ENCODE peak calls at places on chromosomes 11 and 22, in seven cellular contexts. A is foreskin fibroblast, S is AG04450, L is cardiac fibroblast, O is body of pancreas, U is mesendoderm, Y is adrenal gland. W is an unnamed sample.

GRCh38 chr11:12377824-12378593 is 638 bp downstream of the PARVA start:
- DNase-seq in A (peak), S (no peak), L (peak), O (peak), U (peak), Y (peak), W (peak)

GRCh38 chr11:31796523-31797226 is 14.4 kb downstream of the PAX6 start:
- DNase-seq in A (no peak), S (no peak), L (no peak), O (no peak), U (no peak), Y (no peak), W (no peak)

GRCh38 chr11:119709638-119710346 is 19.2 kb downstream of the NECTIN1 start:
- DNase-seq in A (peak), S (peak), L (peak), O (peak), U (peak), Y (peak), W (no peak)

GRCh38 chr22:48748113-48748859 is 1079.4 kb downstream of the BRD1 start:
- DNase-seq in A (no peak), S (no peak), L (no peak), O (no peak), U (no peak), Y (peak), W (no peak)

GRCh38 chr11:112085822-112086421 is 634 bp downstream of the TIMM8B start:
- DNase-seq in A (peak), S (no peak), L (peak), O (peak), U (peak), Y (peak), W (no peak)

GRCh38 chr22:49351761-49352221 is 475.9 kb downstream of the BRD1 start:
- DNase-seq in A (no peak), S (no peak), L (no peak), O (no peak), U (no peak), Y (no peak), W (no peak)

GRCh38 chr22:48491451-48491941 is 1336.2 kb downstream of the BRD1 start:
- DNase-seq in A (peak), S (no peak), L (no peak), O (no peak), U (peak), Y (no peak), W (no peak)

GRCh38 chr11:8066911-8067455 is 14.0 kb upstream of the TUB start:
- DNase-seq in A (no peak), S (no peak), L (peak), O (no peak), U (no peak), Y (peak), W (no peak)

GRCh38 chr11:118742304-118742703 is 48.7 kb downstream of the DDX6 start:
- DNase-seq in A (no peak), S (no peak), L (no peak), O (no peak), U (no peak), Y (no peak), W (peak)

GRCh38 chr11:122893131-122893530 is 10.6 kb downstream of the JHY start:
- DNase-seq in A (no peak), S (no peak), L (no peak), O (no peak), U (no peak), Y (no peak), W (no peak)

GRCh38 chr11:93407777-93408401 is 77.3 kb downstream of the DEUP1 start:
- DNase-seq in A (peak), S (no peak), L (peak), O (no peak), U (no peak), Y (no peak), W (no peak)

GRCh38 chr11:119584193-119585037 is 144.6 kb downstream of the NECTIN1 start:
- DNase-seq in A (peak), S (peak), L (peak), O (peak), U (peak), Y (peak), W (no peak)

GRCh38 chr11:45599161-45599943 is 66.1 kb downstream of the CHST1 start:
- DNase-seq in A (no peak), S (no peak), L (no peak), O (no peak), U (peak), Y (no peak), W (no peak)

GRCh38 chr11:44596541-44597276 is 31.2 kb downstream of the CD82 start:
- DNase-seq in A (no peak), S (no peak), L (no peak), O (no peak), U (peak), Y (no peak), W (no peak)

GRCh38 chr11:96017872-96018271 is 94.0 kb upstream of the MTMR2 start:
- DNase-seq in A (no peak), S (no peak), L (no peak), O (no peak), U (no peak), Y (no peak), W (no peak)

GRCh38 chr11:47270331-47271271 is 668 bp downstream of the MADD start:
- DNase-seq in A (peak), S (no peak), L (peak), O (peak), U (peak), Y (peak), W (peak)

GRCh38 chr11:7544021-7544420 is 30.2 kb downstream of the PPFIBP2 start:
- DNase-seq in A (no peak), S (no peak), L (no peak), O (no peak), U (no peak), Y (no peak), W (no peak)

GRCh38 chr11:24198458-24198857 is 298.4 kb upstream of the LUZP2 start:
- DNase-seq in A (no peak), S (no peak), L (no peak), O (no peak), U (no peak), Y (no peak), W (no peak)

GRCh38 chr11:22786475-22786874 is 43.1 kb downstream of the SVIP start:
- DNase-seq in A (no peak), S (no peak), L (no peak), O (no peak), U (no peak), Y (no peak), W (no peak)

GRCh38 chr11:73931039-73931645 is 19.7 kb upstream of the DNAJB13 start:
- DNase-seq in A (peak), S (peak), L (peak), O (peak), U (peak), Y (peak), W (peak)

GRCh38 chr11:117841582-117842031 is 17.1 kb upstream of the FXYD2 start:
- DNase-seq in A (no peak), S (no peak), L (no peak), O (no peak), U (no peak), Y (no peak), W (no peak)

GRCh38 chr11:94649925-94650623 is 82.9 kb downstream of the PIWIL4 start:
- DNase-seq in A (peak), S (no peak), L (no peak), O (no peak), U (peak), Y (no peak), W (no peak)

GRCh38 chr22:19039796-19040580 is 82.2 kb downstream of the DGCR2 start:
- DNase-seq in A (no peak), S (no peak), L (no peak), O (no peak), U (no peak), Y (no peak), W (no peak)

GRCh38 chr11:118530683-118531596 is at the start of gene TMEM25:
- DNase-seq in A (peak), S (no peak), L (peak), O (peak), U (peak), Y (peak), W (peak)

GRCh38 chr11:111939836-111940604 is 2.9 kb downstream of the DIXDC1 start:
- DNase-seq in A (peak), S (peak), L (peak), O (no peak), U (no peak), Y (no peak), W (no peak)

GRCh38 chr11:8038393-8038792 is 42.6 kb upstream of the TUB start:
- DNase-seq in A (no peak), S (no peak), L (no peak), O (no peak), U (peak), Y (peak), W (no peak)

GRCh38 chr22:37282385-37282677 is at the start of gene CYTH4:
- DNase-seq in A (no peak), S (no peak), L (no peak), O (peak), U (no peak), Y (peak), W (no peak)

GRCh38 chr22:21611210-21611977 is 18.4 kb downstream of the YDJC start:
- DNase-seq in A (no peak), S (no peak), L (no peak), O (no peak), U (no peak), Y (no peak), W (no peak)

GRCh38 chr11:133713844-133714243 is 131.5 kb downstream of the SPATA19 start:
- DNase-seq in A (no peak), S (no peak), L (no peak), O (no peak), U (no peak), Y (no peak), W (no peak)

GRCh38 chr11:122207505-122207904 is 91.5 kb upstream of the BLID start:
- DNase-seq in A (peak), S (peak), L (peak), O (no peak), U (no peak), Y (no peak), W (no peak)

GRCh38 chr11:127656266-127656879 is 655.8 kb upstream of the KIRREL3 start:
- DNase-seq in A (peak), S (no peak), L (no peak), O (no peak), U (peak), Y (no peak), W (no peak)

GRCh38 chr11:1771700-1772099 is 8.0 kb upstream of the CTSD start:
- DNase-seq in A (peak), S (no peak), L (peak), O (no peak), U (peak), Y (peak), W (no peak)

DNA sequence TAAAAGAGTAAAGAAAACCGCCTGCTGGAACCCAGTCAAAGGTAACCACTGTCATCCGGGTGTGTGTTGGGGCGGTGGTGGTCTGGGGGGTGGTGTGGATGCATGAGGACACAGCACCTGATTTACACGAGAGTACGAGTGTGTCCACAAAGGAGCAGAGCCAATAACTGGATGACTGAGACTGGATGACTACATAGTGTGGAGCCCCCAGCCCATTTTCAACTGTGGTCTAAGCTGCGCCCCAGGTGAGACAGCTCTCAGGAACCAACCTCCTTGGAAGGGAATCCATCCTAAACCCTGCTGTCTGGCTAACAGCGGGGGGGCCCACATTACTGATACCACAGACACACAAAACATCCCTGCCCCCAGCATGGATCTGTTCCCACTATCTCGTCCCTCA is 5.6 kb downstream of the CELSR1 start:
- DNase-seq in A (no peak), S (no peak), L (no peak), O (no peak), U (peak), Y (no peak), W (no peak)
- H3K4me3 ChIP-seq in A (no peak), S (no peak), L (no peak), O (no peak), U (no peak), Y (no peak), W (no peak)

DNA sequence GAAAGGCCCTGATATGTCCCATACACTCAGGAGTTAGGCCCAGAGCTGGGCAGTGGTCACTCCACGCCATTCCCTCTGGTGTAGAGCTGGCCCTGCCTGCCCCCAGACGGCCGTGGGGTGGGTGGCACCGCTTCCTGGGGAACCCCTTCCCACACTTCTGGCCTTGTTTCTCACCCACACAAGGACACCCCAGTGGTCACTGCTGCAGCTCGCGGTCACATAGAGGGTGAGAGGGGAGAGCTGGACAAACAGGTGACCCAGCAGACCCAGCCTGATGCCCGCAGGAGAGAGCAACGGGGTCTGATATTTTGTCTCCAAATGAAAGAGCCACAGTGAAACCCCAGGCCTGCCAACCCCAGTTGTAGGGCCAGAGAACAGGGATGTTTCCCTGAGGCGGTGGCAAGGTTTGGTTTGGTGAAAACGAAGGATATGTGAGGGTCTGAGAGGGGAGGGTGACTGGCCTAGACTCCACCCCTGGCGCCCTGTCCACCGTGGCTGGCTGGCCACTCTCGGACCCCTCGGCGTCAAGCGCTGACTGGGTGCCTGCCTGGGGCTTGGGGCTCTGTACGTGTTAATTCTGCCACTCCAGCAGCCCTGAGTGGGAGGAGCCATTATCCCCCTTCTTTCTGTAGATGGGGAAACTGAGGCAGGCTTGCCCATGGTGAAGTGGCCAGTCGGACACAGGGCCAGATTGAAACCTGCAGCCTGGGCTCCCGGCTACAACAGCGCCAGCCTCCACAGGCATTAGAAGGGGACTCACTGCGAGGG is 71.0 kb upstream of the PPARA start:
- DNase-seq in A (no peak), S (no peak), L (no peak), O (peak), U (no peak), Y (peak), W (no peak)
- H3K4me3 ChIP-seq in A (peak), S (peak), L (peak), O (no peak), U (no peak), Y (no peak), W (no peak)

GRCh38 chr11:36791957-36792356 is 193.9 kb upstream of the RAG2 start:
- DNase-seq in A (no peak), S (no peak), L (no peak), O (no peak), U (no peak), Y (no peak), W (no peak)
- H3K4me3 ChIP-seq in A (no peak), S (no peak), L (no peak), O (no peak), U (no peak), Y (no peak), W (no peak)

GRCh38 chr11:57321996-57322880 is 2.5 kb downstream of the TNKS1BP1 start:
- DNase-seq in A (peak), S (peak), L (peak), O (peak), U (peak), Y (peak), W (peak)
- H3K4me3 ChIP-seq in A (peak), S (peak), L (peak), O (no peak), U (no peak), Y (peak), W (no peak)

GRCh38 chr22:23829845-23830372 is 8.9 kb downstream of the DERL3 start:
- DNase-seq in A (peak), S (peak), L (peak), O (no peak), U (no peak), Y (no peak), W (no peak)
- H3K4me3 ChIP-seq in A (no peak), S (no peak), L (no peak), O (no peak), U (no peak), Y (no peak), W (no peak)

GRCh38 chr11:131372243-131372930 is 2.0 kb downstream of the NTM start:
- DNase-seq in A (no peak), S (no peak), L (no peak), O (no peak), U (peak), Y (no peak), W (no peak)

GRCh38 chr11:131371791-131372104 is 1.3 kb downstream of the NTM start:
- DNase-seq in A (no peak), S (no peak), L (no peak), O (no peak), U (no peak), Y (no peak), W (no peak)

GRCh38 chr11:131373326-131373725 is 2.9 kb downstream of the NTM start:
- DNase-seq in A (no peak), S (no peak), L (no peak), O (no peak), U (peak), Y (no peak), W (no peak)

GRCh38 chr11:131370090-131370751 is at the start of gene NTM:
- DNase-seq in A (peak), S (no peak), L (peak), O (peak), U (peak), Y (peak), W (no peak)

DNA sequence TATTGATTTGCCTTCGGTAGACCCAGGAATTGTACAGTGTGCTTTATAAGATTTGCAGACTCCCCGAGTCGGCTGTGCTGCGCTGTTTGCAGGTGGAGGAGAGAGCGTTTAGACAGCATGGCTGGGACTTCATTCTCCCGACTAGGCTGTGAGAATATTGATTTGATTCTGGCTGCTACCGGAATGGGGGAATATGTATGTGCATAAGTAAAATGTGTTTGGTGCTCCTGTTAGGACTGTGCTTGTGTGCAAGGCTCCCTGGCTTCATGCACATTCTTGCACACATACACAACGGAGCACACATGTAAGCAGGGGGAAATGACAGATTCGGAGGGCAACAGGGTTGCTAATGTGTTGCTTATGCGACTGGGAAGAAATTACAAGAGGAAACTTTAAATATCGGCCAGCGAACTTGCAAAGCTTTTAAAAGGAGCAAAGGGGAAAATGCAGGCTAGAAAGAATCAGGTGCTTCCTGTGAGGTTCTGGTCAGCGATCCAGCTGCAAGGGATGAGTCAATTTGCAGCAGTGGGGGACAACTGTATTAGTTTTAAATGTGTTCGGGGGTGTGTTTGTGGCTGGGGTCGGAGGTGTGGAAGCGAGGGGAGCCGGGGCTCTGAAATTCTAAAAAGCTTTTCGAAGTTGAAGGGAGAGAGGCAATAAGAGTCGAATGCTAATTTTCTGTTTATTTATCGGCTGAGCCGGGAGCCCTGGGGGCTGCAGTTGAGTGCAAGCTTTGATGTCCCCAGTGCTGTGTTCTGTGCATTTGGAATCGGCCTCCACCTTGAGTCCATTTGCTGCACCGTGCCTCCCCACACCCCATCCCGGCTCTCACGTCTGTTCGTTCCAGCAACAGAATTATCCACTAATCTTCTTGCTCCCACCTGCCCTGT is 731 bp downstream of the NTM start:
- DNase-seq in A (peak), S (no peak), L (no peak), O (no peak), U (peak), Y (no peak), W (no peak)
- H3K4me3 ChIP-seq in A (no peak), S (no peak), L (no peak), O (no peak), U (no peak), Y (peak), W (no peak)

GRCh38 chr11:60925685-60926267 is 1.5 kb downstream of the TMEM132A start:
- DNase-seq in A (peak), S (peak), L (no peak), O (no peak), U (no peak), Y (no peak), W (no peak)
- H3K4me3 ChIP-seq in A (peak), S (peak), L (no peak), O (no peak), U (no peak), Y (no peak), W (peak)

GRCh38 chr11:64887757-64888405 is 9.5 kb upstream of the EHD1 start:
- DNase-seq in A (peak), S (no peak), L (peak), O (peak), U (peak), Y (peak), W (peak)
- H3K4me3 ChIP-seq in A (no peak), S (no peak), L (no peak), O (no peak), U (no peak), Y (no peak), W (peak)

GRCh38 chr22:46013460-46014416 is 36.8 kb upstream of the WNT7B start:
- DNase-seq in A (peak), S (peak), L (peak), O (peak), U (peak), Y (peak), W (peak)

GRCh38 chr22:46011627-46012181 is 34.7 kb upstream of the WNT7B start:
- DNase-seq in A (peak), S (no peak), L (no peak), O (no peak), U (no peak), Y (no peak), W (no peak)

GRCh38 chr22:46012182-46012880 is 35.4 kb upstream of the WNT7B start:
- DNase-seq in A (no peak), S (no peak), L (no peak), O (no peak), U (no peak), Y (peak), W (no peak)

GRCh38 chr22:46010951-46011626 is 34.1 kb upstream of the WNT7B start:
- DNase-seq in A (no peak), S (no peak), L (no peak), O (peak), U (no peak), Y (peak), W (peak)

GRCh38 chr22:46012881-46013281 is 35.9 kb upstream of the WNT7B start:
- DNase-seq in A (no peak), S (no peak), L (no peak), O (no peak), U (no peak), Y (no peak), W (no peak)
- H3K4me3 ChIP-seq in A (peak), S (no peak), L (no peak), O (no peak), U (no peak), Y (no peak), W (no peak)